ENCODE peak calls at places on chromosomes 4 and X, in ten cellular contexts. One of them, this sample, is unnamed. For H3K9me3, the result is how much of the 10 kb centered on the place peaks cover.

GRCh38 chrX:11445540-11445939 is 152.3 kb downstream of the AMELX start:
- DNase-seq in uterus: no peak
- DNase-seq in pancreas: no peak
- DNase-seq in A549: no peak
- DNase-seq in tibial nerve: no peak
- DNase-seq in CD8-positive, alpha-beta memory T cell: no peak
- DNase-seq in left ventricle myocardium inferior: no peak
- DNase-seq in heart right ventricle: no peak
- DNase-seq in transverse colon: no peak
- DNase-seq in body of pancreas: no peak
- DNase-seq in this sample: no peak

GRCh38 chr4:30838346-30838745 is 118.2 kb downstream of the PCDH7 start:
- DNase-seq in uterus: no peak
- DNase-seq in pancreas: no peak
- DNase-seq in A549: no peak
- DNase-seq in tibial nerve: no peak
- DNase-seq in CD8-positive, alpha-beta memory T cell: no peak
- DNase-seq in left ventricle myocardium inferior: no peak
- DNase-seq in heart right ventricle: no peak
- DNase-seq in transverse colon: no peak
- DNase-seq in body of pancreas: no peak
- DNase-seq in this sample: no peak

GRCh38 chr4:36322921-36323354 is 41.5 kb downstream of the DTHD1 start:
- DNase-seq in uterus: no peak
- DNase-seq in pancreas: no peak
- DNase-seq in A549: no peak
- DNase-seq in tibial nerve: no peak
- DNase-seq in CD8-positive, alpha-beta memory T cell: peak
- DNase-seq in left ventricle myocardium inferior: no peak
- DNase-seq in heart right ventricle: no peak
- DNase-seq in transverse colon: no peak
- DNase-seq in body of pancreas: peak
- DNase-seq in this sample: peak

GRCh38 chr4:111937368-111937767 is 207.9 kb upstream of the FAM241A start:
- DNase-seq in uterus: no peak
- DNase-seq in pancreas: no peak
- DNase-seq in A549: peak
- DNase-seq in tibial nerve: no peak
- DNase-seq in CD8-positive, alpha-beta memory T cell: no peak
- DNase-seq in left ventricle myocardium inferior: no peak
- DNase-seq in heart right ventricle: no peak
- DNase-seq in transverse colon: no peak
- DNase-seq in body of pancreas: no peak
- DNase-seq in this sample: no peak

GRCh38 chrX:33339219-33339618 is 127.9 kb upstream of the DMD start:
- DNase-seq in uterus: no peak
- DNase-seq in pancreas: no peak
- DNase-seq in A549: no peak
- DNase-seq in tibial nerve: no peak
- DNase-seq in CD8-positive, alpha-beta memory T cell: no peak
- DNase-seq in left ventricle myocardium inferior: no peak
- DNase-seq in heart right ventricle: no peak
- DNase-seq in transverse colon: no peak
- DNase-seq in body of pancreas: no peak
- DNase-seq in this sample: no peak

GRCh38 chrX:1578511-1579173 is 12.8 kb upstream of the AKAP17A start:
- DNase-seq in uterus: no peak
- DNase-seq in pancreas: no peak
- DNase-seq in A549: no peak
- DNase-seq in tibial nerve: no peak
- DNase-seq in CD8-positive, alpha-beta memory T cell: no peak
- DNase-seq in left ventricle myocardium inferior: no peak
- DNase-seq in heart right ventricle: no peak
- DNase-seq in transverse colon: no peak
- DNase-seq in body of pancreas: no peak
- DNase-seq in this sample: no peak

GRCh38 chrX:13597928-13598327 is 28.5 kb downstream of the EGFL6 start:
- DNase-seq in uterus: no peak
- DNase-seq in pancreas: no peak
- DNase-seq in A549: peak
- DNase-seq in tibial nerve: no peak
- DNase-seq in CD8-positive, alpha-beta memory T cell: no peak
- DNase-seq in left ventricle myocardium inferior: no peak
- DNase-seq in heart right ventricle: no peak
- DNase-seq in transverse colon: no peak
- DNase-seq in body of pancreas: peak
- DNase-seq in this sample: no peak

GRCh38 chrX:43860646-43861370 is 21.4 kb downstream of the MAOB start:
- DNase-seq in uterus: no peak
- DNase-seq in pancreas: no peak
- DNase-seq in A549: peak
- DNase-seq in tibial nerve: peak
- DNase-seq in CD8-positive, alpha-beta memory T cell: no peak
- DNase-seq in left ventricle myocardium inferior: no peak
- DNase-seq in heart right ventricle: peak
- DNase-seq in transverse colon: no peak
- DNase-seq in body of pancreas: peak
- DNase-seq in this sample: no peak

GRCh38 chr4:146975535-146975934 is 29.9 kb upstream of the TTC29 start:
- DNase-seq in uterus: no peak
- DNase-seq in pancreas: no peak
- DNase-seq in A549: no peak
- DNase-seq in tibial nerve: no peak
- DNase-seq in CD8-positive, alpha-beta memory T cell: no peak
- DNase-seq in left ventricle myocardium inferior: no peak
- DNase-seq in heart right ventricle: no peak
- DNase-seq in transverse colon: no peak
- DNase-seq in body of pancreas: no peak
- DNase-seq in this sample: no peak

GRCh38 chr4:53322696-53323095 is 43.2 kb downstream of the SCFD2 start:
- DNase-seq in uterus: no peak
- DNase-seq in pancreas: no peak
- DNase-seq in A549: no peak
- DNase-seq in tibial nerve: no peak
- DNase-seq in CD8-positive, alpha-beta memory T cell: no peak
- DNase-seq in left ventricle myocardium inferior: no peak
- DNase-seq in heart right ventricle: no peak
- DNase-seq in transverse colon: no peak
- DNase-seq in body of pancreas: no peak
- DNase-seq in this sample: no peak

GRCh38 chrX:133412246-133412645 is 3.0 kb downstream of the GPC4 start:
- DNase-seq in uterus: no peak
- DNase-seq in pancreas: no peak
- DNase-seq in A549: no peak
- DNase-seq in tibial nerve: no peak
- DNase-seq in CD8-positive, alpha-beta memory T cell: no peak
- DNase-seq in left ventricle myocardium inferior: no peak
- DNase-seq in heart right ventricle: no peak
- DNase-seq in transverse colon: no peak
- DNase-seq in body of pancreas: no peak
- DNase-seq in this sample: no peak

GRCh38 chr4:34170941-34171340 is 2073.4 kb downstream of the ARAP2 start:
- DNase-seq in uterus: no peak
- DNase-seq in pancreas: no peak
- DNase-seq in A549: no peak
- DNase-seq in tibial nerve: no peak
- DNase-seq in CD8-positive, alpha-beta memory T cell: no peak
- DNase-seq in left ventricle myocardium inferior: no peak
- DNase-seq in heart right ventricle: no peak
- DNase-seq in transverse colon: no peak
- DNase-seq in body of pancreas: no peak
- DNase-seq in this sample: no peak

GRCh38 chrX:67545772-67546495 is 2.1 kb downstream of the AR start:
- DNase-seq in uterus: peak
- DNase-seq in pancreas: peak
- DNase-seq in A549: peak
- DNase-seq in tibial nerve: no peak
- DNase-seq in CD8-positive, alpha-beta memory T cell: no peak
- DNase-seq in left ventricle myocardium inferior: peak
- DNase-seq in heart right ventricle: peak
- DNase-seq in transverse colon: no peak
- DNase-seq in body of pancreas: peak
- DNase-seq in this sample: no peak

GRCh38 chr4:22719218-22719617 is 26.5 kb downstream of the GBA3 start:
- DNase-seq in uterus: no peak
- DNase-seq in pancreas: no peak
- DNase-seq in A549: peak
- DNase-seq in tibial nerve: no peak
- DNase-seq in CD8-positive, alpha-beta memory T cell: no peak
- DNase-seq in left ventricle myocardium inferior: no peak
- DNase-seq in heart right ventricle: no peak
- DNase-seq in transverse colon: no peak
- DNase-seq in body of pancreas: no peak
- DNase-seq in this sample: no peak

GRCh38 chr4:97404876-97405523 is 738.3 kb downstream of the STPG2 start:
- DNase-seq in uterus: no peak
- DNase-seq in pancreas: no peak
- DNase-seq in A549: peak
- DNase-seq in tibial nerve: no peak
- DNase-seq in CD8-positive, alpha-beta memory T cell: no peak
- DNase-seq in left ventricle myocardium inferior: no peak
- DNase-seq in heart right ventricle: no peak
- DNase-seq in transverse colon: no peak
- DNase-seq in body of pancreas: no peak
- DNase-seq in this sample: no peak

GRCh38 chrX:148574247-148574973 is 74.0 kb downstream of the AFF2 start:
- DNase-seq in uterus: no peak
- DNase-seq in pancreas: no peak
- DNase-seq in A549: no peak
- DNase-seq in tibial nerve: no peak
- DNase-seq in CD8-positive, alpha-beta memory T cell: no peak
- DNase-seq in left ventricle myocardium inferior: no peak
- DNase-seq in heart right ventricle: no peak
- DNase-seq in transverse colon: no peak
- DNase-seq in body of pancreas: no peak
- DNase-seq in this sample: no peak

GRCh38 chr4:184824776-184825393 is 883 bp downstream of the ACSL1 start:
- DNase-seq in uterus: no peak
- DNase-seq in pancreas: no peak
- DNase-seq in A549: no peak
- DNase-seq in tibial nerve: no peak
- DNase-seq in CD8-positive, alpha-beta memory T cell: no peak
- DNase-seq in left ventricle myocardium inferior: no peak
- DNase-seq in heart right ventricle: no peak
- DNase-seq in transverse colon: no peak
- DNase-seq in body of pancreas: no peak
- DNase-seq in this sample: peak

GRCh38 chrX:47586043-47586787 is 4.0 kb downstream of the TIMP1 start:
- DNase-seq in uterus: no peak
- DNase-seq in pancreas: no peak
- DNase-seq in A549: no peak
- DNase-seq in tibial nerve: no peak
- DNase-seq in CD8-positive, alpha-beta memory T cell: no peak
- DNase-seq in left ventricle myocardium inferior: no peak
- DNase-seq in heart right ventricle: no peak
- DNase-seq in transverse colon: no peak
- DNase-seq in body of pancreas: no peak
- DNase-seq in this sample: no peak

GRCh38 chr4:128384765-128385164 is 97.2 kb upstream of the PGRMC2 start:
- DNase-seq in uterus: no peak
- DNase-seq in pancreas: no peak
- DNase-seq in A549: no peak
- DNase-seq in tibial nerve: no peak
- DNase-seq in CD8-positive, alpha-beta memory T cell: no peak
- DNase-seq in left ventricle myocardium inferior: no peak
- DNase-seq in heart right ventricle: no peak
- DNase-seq in transverse colon: no peak
- DNase-seq in body of pancreas: no peak
- DNase-seq in this sample: no peak
- H3K4me3 ChIP-seq in uterus: no peak
- H3K4me3 ChIP-seq in pancreas: no peak
- H3K4me3 ChIP-seq in A549: no peak
- H3K4me3 ChIP-seq in tibial nerve: no peak
- H3K4me3 ChIP-seq in CD8-positive, alpha-beta memory T cell: no peak
- H3K4me3 ChIP-seq in left ventricle myocardium inferior: no peak
- H3K4me3 ChIP-seq in heart right ventricle: no peak
- H3K4me3 ChIP-seq in transverse colon: no peak
- H3K4me3 ChIP-seq in body of pancreas: no peak
- H3K4me3 ChIP-seq in this sample: no peak

GRCh38 chr4:88119951-88120350 is 38.5 kb downstream of the ABCG2 start:
- DNase-seq in uterus: no peak
- DNase-seq in pancreas: no peak
- DNase-seq in A549: peak
- DNase-seq in tibial nerve: no peak
- DNase-seq in CD8-positive, alpha-beta memory T cell: no peak
- DNase-seq in left ventricle myocardium inferior: no peak
- DNase-seq in heart right ventricle: no peak
- DNase-seq in transverse colon: no peak
- DNase-seq in body of pancreas: no peak
- DNase-seq in this sample: no peak
- H3K9me3 ChIP-seq in uterus: under half
- H3K9me3 ChIP-seq in pancreas: under half
- H3K9me3 ChIP-seq in A549: under half
- H3K9me3 ChIP-seq in tibial nerve: under half
- H3K9me3 ChIP-seq in CD8-positive, alpha-beta memory T cell: under half
- H3K9me3 ChIP-seq in left ventricle myocardium inferior: under half
- H3K9me3 ChIP-seq in heart right ventricle: under half
- H3K9me3 ChIP-seq in transverse colon: under half
- H3K9me3 ChIP-seq in body of pancreas: under half
- H3K9me3 ChIP-seq in this sample: under half

DNA sequence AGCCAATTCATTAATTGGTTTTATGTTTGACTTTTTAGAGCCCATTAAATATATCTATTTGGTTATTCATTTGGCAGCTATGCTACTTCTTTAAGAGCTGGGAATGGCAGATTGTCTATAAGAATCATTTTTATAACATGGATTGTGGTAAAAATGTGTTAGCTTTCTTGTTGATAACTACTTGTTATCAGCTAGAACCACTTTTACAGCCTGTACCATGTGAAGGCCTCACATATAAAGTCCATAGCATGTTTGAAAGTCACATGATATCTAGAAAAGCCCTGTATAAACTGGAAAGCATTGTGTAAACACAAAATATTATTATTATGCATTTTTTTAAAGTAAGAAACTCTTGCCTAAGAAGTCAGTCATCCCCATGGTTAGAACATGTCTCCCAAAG is 110.9 kb upstream of the BMP2K start:
- DNase-seq in uterus: no peak
- DNase-seq in pancreas: no peak
- DNase-seq in A549: no peak
- DNase-seq in tibial nerve: no peak
- DNase-seq in CD8-positive, alpha-beta memory T cell: no peak
- DNase-seq in left ventricle myocardium inferior: no peak
- DNase-seq in heart right ventricle: no peak
- DNase-seq in transverse colon: no peak
- DNase-seq in body of pancreas: no peak
- DNase-seq in this sample: no peak
- H3K27ac ChIP-seq in uterus: no peak
- H3K27ac ChIP-seq in pancreas: no peak
- H3K27ac ChIP-seq in A549: no peak
- H3K27ac ChIP-seq in tibial nerve: no peak
- H3K27ac ChIP-seq in CD8-positive, alpha-beta memory T cell: no peak
- H3K27ac ChIP-seq in left ventricle myocardium inferior: no peak
- H3K27ac ChIP-seq in heart right ventricle: no peak
- H3K27ac ChIP-seq in transverse colon: no peak
- H3K27ac ChIP-seq in body of pancreas: no peak
- H3K27ac ChIP-seq in this sample: no peak

DNA sequence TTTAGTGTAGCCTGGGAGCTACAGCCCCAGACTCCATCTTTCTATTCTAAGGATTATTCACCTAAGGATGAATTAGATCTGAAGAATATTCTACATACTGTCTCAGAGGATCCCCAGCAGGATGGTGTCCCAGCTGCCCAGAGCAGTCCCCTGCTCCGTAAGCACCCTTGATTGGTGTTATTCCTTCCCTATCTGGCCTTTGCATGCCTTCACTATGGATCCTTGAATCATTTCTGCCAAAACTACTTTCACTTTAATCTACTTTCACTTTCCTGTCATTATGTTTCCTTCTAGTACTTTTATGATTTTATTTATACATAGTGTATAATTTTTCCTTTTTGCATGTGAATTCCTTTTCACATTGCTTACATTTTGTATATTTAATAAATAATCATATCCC is 39.2 kb downstream of the ARHGAP24 start:
- DNase-seq in uterus: no peak
- DNase-seq in pancreas: no peak
- DNase-seq in A549: no peak
- DNase-seq in tibial nerve: no peak
- DNase-seq in CD8-positive, alpha-beta memory T cell: no peak
- DNase-seq in left ventricle myocardium inferior: no peak
- DNase-seq in heart right ventricle: no peak
- DNase-seq in transverse colon: no peak
- DNase-seq in body of pancreas: no peak
- DNase-seq in this sample: no peak
- H3K4me3 ChIP-seq in uterus: no peak
- H3K4me3 ChIP-seq in pancreas: no peak
- H3K4me3 ChIP-seq in A549: no peak
- H3K4me3 ChIP-seq in tibial nerve: no peak
- H3K4me3 ChIP-seq in CD8-positive, alpha-beta memory T cell: no peak
- H3K4me3 ChIP-seq in left ventricle myocardium inferior: peak
- H3K4me3 ChIP-seq in heart right ventricle: no peak
- H3K4me3 ChIP-seq in transverse colon: peak
- H3K4me3 ChIP-seq in body of pancreas: no peak
- H3K4me3 ChIP-seq in this sample: no peak

This sample was measured in CD4-positive, alpha-beta memory T cell.